ENCODE peak calls at places on chromosomes 7 and 10, in eight cellular contexts. H is PC-3, C is upper lobe of right lung, P is fibroblast of lung, U is PC-9, N is endodermal cell, W is adrenal gland, R is heart right ventricle. S is an unnamed sample. For H3K4me1, the result is how much of the 10 kb centered on the place peaks cover.

GRCh38 chr7:36967387-36967786 is 243.1 kb upstream of the AOAH start:
- DNase-seq in H (peak), C (no peak), P (peak), U (peak), N (peak), W (peak), R (peak), S (peak)

GRCh38 chr10:133277277-133277992 is 767 bp upstream of the ADAM8 start:
- DNase-seq in H (no peak), C (no peak), P (no peak), U (no peak), N (no peak), W (no peak), R (no peak), S (peak)

GRCh38 chr10:132939957-132940790 is 2.2 kb downstream of the CFAP46 start:
- DNase-seq in H (peak), C (peak), P (peak), U (peak), N (peak), W (peak), R (no peak), S (no peak)

GRCh38 chr7:113013761-113014449 is 72.7 kb downstream of the GPR85 start:
- DNase-seq in H (no peak), C (no peak), P (no peak), U (no peak), N (no peak), W (no peak), R (no peak), S (no peak)

GRCh38 chr7:41005381-41005901 is 697.4 kb downstream of the INHBA start:
- DNase-seq in H (peak), C (no peak), P (peak), U (peak), N (no peak), W (no peak), R (peak), S (no peak)

GRCh38 chr10:775245-776075 is 86.0 kb upstream of the DIP2C start:
- DNase-seq in H (peak), C (peak), P (no peak), U (peak), N (no peak), W (peak), R (no peak), S (no peak)

GRCh38 chr10:100890696-100891271 is 22.0 kb upstream of the SLF2 start:
- DNase-seq in H (peak), C (no peak), P (peak), U (peak), N (peak), W (no peak), R (no peak), S (no peak)

GRCh38 chr7:83807770-83808169 is 158.8 kb upstream of the SEMA3E start:
- DNase-seq in H (no peak), C (no peak), P (peak), U (no peak), N (no peak), W (no peak), R (no peak), S (no peak)

GRCh38 chr7:87600130-87601124 is at the start of gene ABCB1:
- DNase-seq in H (no peak), C (peak), P (peak), U (no peak), N (peak), W (peak), R (peak), S (peak)

GRCh38 chr7:30285067-30285530 is 702 bp downstream of the ZNRF2 start:
- DNase-seq in H (peak), C (no peak), P (peak), U (no peak), N (peak), W (peak), R (no peak), S (peak)

GRCh38 chr10:24651923-24652322 is 71.8 kb downstream of the ARHGAP21 start:
- DNase-seq in H (no peak), C (no peak), P (no peak), U (no peak), N (no peak), W (no peak), R (no peak), S (no peak)

GRCh38 chr7:31067491-31067890 is 15.4 kb downstream of the ADCYAP1R1 start:
- DNase-seq in H (no peak), C (peak), P (no peak), U (no peak), N (no peak), W (no peak), R (no peak), S (no peak)

GRCh38 chr10:80191589-80192270 is 13.6 kb downstream of the ANXA11 start:
- DNase-seq in H (peak), C (no peak), P (no peak), U (peak), N (no peak), W (no peak), R (no peak), S (peak)
- H3K4me1 ChIP-seq in H (under half), C (half or more), P (under half), U (half or more), N (under half), W (under half), R (half or more), S (half or more)

GRCh38 chr10:60396766-60397165 is 7.1 kb upstream of the ANK3 start:
- DNase-seq in H (no peak), C (no peak), P (no peak), U (no peak), N (no peak), W (no peak), R (no peak), S (no peak)
- TF ChIP-seq CTCF in H (no peak), C (no peak), P (no peak), U (no peak), N (no peak), W (no peak), R (no peak), S (no peak)

GRCh38 chr10:75432176-75432575 is 752 bp downstream of the LRMDA start:
- DNase-seq in H (no peak), C (peak), P (no peak), U (no peak), N (peak), W (no peak), R (no peak), S (no peak)

GRCh38 chr10:75428434-75429158 is 2.8 kb upstream of the LRMDA start:
- DNase-seq in H (peak), C (no peak), P (no peak), U (no peak), N (peak), W (peak), R (no peak), S (no peak)

GRCh38 chr10:75431180-75432111 is at the start of gene LRMDA:
- DNase-seq in H (peak), C (peak), P (no peak), U (no peak), N (peak), W (peak), R (peak), S (peak)

GRCh38 chr10:75429159-75429827 is 2.1 kb upstream of the LRMDA start:
- DNase-seq in H (no peak), C (no peak), P (no peak), U (no peak), N (peak), W (peak), R (peak), S (no peak)

DNA sequence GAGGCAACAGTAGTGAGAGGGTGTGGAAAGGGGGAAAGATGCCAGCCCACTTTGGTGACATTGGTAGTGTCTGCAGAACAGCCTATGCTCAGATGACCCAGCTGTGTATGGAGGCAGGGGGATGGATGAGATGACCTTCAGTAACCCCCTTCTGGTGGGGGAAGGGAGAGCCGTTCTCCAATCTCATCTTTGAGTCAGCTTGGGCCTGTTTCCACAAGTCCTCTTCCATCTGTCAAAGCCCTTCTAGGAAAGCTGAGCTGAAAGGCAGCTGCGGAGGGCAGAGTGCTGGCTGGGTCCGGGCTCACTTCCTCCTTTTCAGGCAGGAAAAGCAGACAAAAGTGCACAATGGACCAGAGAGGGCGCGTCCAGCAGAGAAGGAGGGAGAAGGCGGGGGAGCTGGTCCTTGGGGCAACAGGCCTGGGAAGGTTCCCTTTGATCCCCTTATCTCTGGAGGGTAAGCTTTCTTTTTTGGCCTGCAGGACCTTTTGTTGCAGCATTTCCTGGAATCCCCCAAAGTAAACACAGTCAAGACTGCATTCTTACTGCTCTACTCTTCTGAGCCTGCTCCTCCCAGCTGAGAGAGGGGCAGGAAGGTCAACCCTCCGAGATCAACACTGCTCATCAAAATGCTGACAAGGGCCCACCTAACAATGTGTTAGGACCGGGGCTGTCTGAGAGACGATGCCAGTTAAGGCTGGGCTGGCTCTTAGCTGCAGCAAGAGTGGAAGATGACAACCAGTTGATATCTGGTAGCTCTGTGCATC is 1.2 kb upstream of the LRMDA start:
- DNase-seq in H (no peak), C (peak), P (no peak), U (no peak), N (peak), W (peak), R (peak), S (no peak)
- H3K4me1 ChIP-seq in H (under half), C (under half), P (under half), U (half or more), N (under half), W (half or more), R (half or more), S (under half)

DNA sequence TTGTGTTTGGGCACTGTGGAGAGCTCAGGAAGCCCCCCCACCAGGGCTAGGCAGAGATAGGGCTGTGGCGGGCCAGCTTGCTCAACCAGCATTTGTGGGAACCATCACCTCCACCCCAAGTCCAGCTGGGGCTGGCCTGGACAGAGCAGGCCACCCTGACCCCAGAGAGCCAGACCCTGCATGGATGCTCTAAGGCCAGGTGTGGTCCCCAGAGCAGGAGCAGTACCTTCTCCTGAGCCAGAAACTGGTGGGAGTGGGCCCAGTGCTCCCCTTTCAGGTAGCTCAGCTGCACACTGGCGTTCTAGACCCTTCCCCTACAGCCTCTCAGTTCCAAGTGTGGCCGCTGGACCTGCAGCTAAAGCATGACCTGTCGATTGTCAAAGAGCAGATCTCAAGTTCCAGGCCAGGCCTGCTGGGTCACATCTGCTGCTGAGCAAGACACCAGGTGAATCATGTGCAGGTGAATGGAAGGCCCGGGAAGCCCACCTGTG is 57.2 kb downstream of the RASGEF1A start:
- DNase-seq in H (no peak), C (peak), P (no peak), U (no peak), N (peak), W (peak), R (no peak), S (no peak)
- TF ChIP-seq CTCF in H (no peak), C (no peak), P (no peak), U (no peak), N (no peak), W (no peak), R (no peak), S (no peak)

GRCh38 chr7:22445140-22445722 is 54.8 kb downstream of the STEAP1B start:
- DNase-seq in H (no peak), C (peak), P (peak), U (no peak), N (peak), W (peak), R (peak), S (peak)
- H3K4me1 ChIP-seq in H (under half), C (under half), P (under half), U (under half), N (under half), W (under half), R (under half), S (under half)

GRCh38 chr7:79281406-79281805 is 172.1 kb downstream of the MAGI2 start:
- DNase-seq in H (no peak), C (no peak), P (peak), U (no peak), N (no peak), W (no peak), R (no peak), S (no peak)

GRCh38 chr7:79282882-79283602 is 170.4 kb downstream of the MAGI2 start:
- DNase-seq in H (peak), C (no peak), P (peak), U (no peak), N (no peak), W (no peak), R (no peak), S (no peak)

GRCh38 chr7:79284226-79284625 is 169.2 kb downstream of the MAGI2 start:
- DNase-seq in H (no peak), C (no peak), P (peak), U (no peak), N (no peak), W (no peak), R (no peak), S (no peak)

GRCh38 chr7:79286181-79286580 is 167.3 kb downstream of the MAGI2 start:
- DNase-seq in H (no peak), C (no peak), P (no peak), U (no peak), N (no peak), W (no peak), R (no peak), S (no peak)

GRCh38 chr7:79282051-79282694 is 171.3 kb downstream of the MAGI2 start:
- DNase-seq in H (peak), C (no peak), P (peak), U (peak), N (no peak), W (no peak), R (peak), S (no peak)
- TF ChIP-seq CTCF in H (peak), C (peak), P (peak), U (no peak), N (peak), W (peak), R (peak), S (no peak)

GRCh38 chr7:159026271-159027047 is 118.2 kb downstream of the VIPR2 start:
- DNase-seq in H (no peak), C (no peak), P (no peak), U (no peak), N (peak), W (no peak), R (no peak), S (no peak)

GRCh38 chr7:159027803-159028455 is 116.7 kb downstream of the VIPR2 start:
- DNase-seq in H (peak), C (peak), P (no peak), U (no peak), N (peak), W (no peak), R (peak), S (no peak)

GRCh38 chr7:159027091-159027802 is 117.4 kb downstream of the VIPR2 start:
- DNase-seq in H (peak), C (no peak), P (no peak), U (no peak), N (peak), W (no peak), R (no peak), S (no peak)

GRCh38 chr7:159030490-159031134 is 114.1 kb downstream of the VIPR2 start:
- DNase-seq in H (no peak), C (peak), P (peak), U (no peak), N (peak), W (peak), R (peak), S (peak)

GRCh38 chr7:159028456-159029401 is 115.9 kb downstream of the VIPR2 start:
- DNase-seq in H (no peak), C (no peak), P (no peak), U (no peak), N (peak), W (no peak), R (peak), S (no peak)
- H3K4me1 ChIP-seq in H (under half), C (under half), P (under half), U (under half), N (under half), W (under half), R (under half), S (under half)